ENCODE peak calls at places on chromosomes 16 and 17, in eight cellular contexts. F is brain microvascular endothelial cell; K is iris pigment epithelial cell; E is lower leg skin; G is NCI-H345; T is naive thymus-derived CD8-positive, alpha-beta T cell; J is RCC 7860; Z is esophagus muscularis mucosa. I is an unnamed sample.

GRCh38 chr16:72357860-72358259 is 185.9 kb upstream of the PMFBP1 start:
- DNase-seq in F (no peak), K (peak; percentile 66), E (no peak), G (no peak), T (no peak), J (no peak), Z (no peak), I (no peak)

GRCh38 chr16:66275795-66276428 is 90.6 kb upstream of the CDH5 start:
- DNase-seq in F (peak; percentile 92), K (peak; percentile 74), E (peak; percentile 81), G (peak; percentile 36), T (no peak), J (peak; percentile 28), Z (no peak), I (peak; percentile 16)

GRCh38 chr17:37792787-37793186 is 47.9 kb upstream of the HNF1B start:
- DNase-seq in F (peak; percentile 37), K (peak; percentile 63), E (no peak), G (no peak), T (no peak), J (peak; percentile 84), Z (no peak), I (no peak)

GRCh38 chr17:80918731-80919130 is 72.9 kb upstream of the CHMP6 start:
- DNase-seq in F (no peak), K (no peak), E (no peak), G (no peak), T (no peak), J (no peak), Z (no peak), I (no peak)

GRCh38 chr17:38871992-38872605 is 2.2 kb downstream of the LASP1 start:
- DNase-seq in F (no peak), K (no peak), E (no peak), G (no peak), T (no peak), J (no peak), Z (no peak), I (no peak)

GRCh38 chr16:27769561-27770222 is 219.7 kb downstream of the KATNIP start:
- DNase-seq in F (peak; percentile 59), K (peak; percentile 89), E (no peak), G (no peak), T (no peak), J (peak; percentile 97), Z (no peak), I (no peak)

GRCh38 chr17:76997981-76998531 is 129.9 kb downstream of the MGAT5B start:
- DNase-seq in F (no peak), K (no peak), E (no peak), G (no peak), T (peak; percentile 68), J (no peak), Z (no peak), I (no peak)

GRCh38 chr17:32335647-32336046 is 6.3 kb downstream of the C17orf75 start:
- DNase-seq in F (peak; percentile 47), K (peak; percentile 88), E (peak; percentile 13), G (no peak), T (no peak), J (peak; percentile 18), Z (no peak), I (no peak)

GRCh38 chr17:67546578-67547527 is 169.8 kb downstream of the PITPNC1 start:
- DNase-seq in F (peak; percentile 24), K (peak; percentile 47), E (no peak), G (no peak), T (no peak), J (no peak), Z (peak; percentile 93), I (no peak)

GRCh38 chr17:34566201-34566600 is 13.2 kb upstream of the TMEM132E start:
- DNase-seq in F (no peak), K (no peak), E (no peak), G (no peak), T (no peak), J (no peak), Z (no peak), I (no peak)

GRCh38 chr17:19014628-19015215 is 10.2 kb upstream of the FAM83G start:
- DNase-seq in F (no peak), K (no peak), E (no peak), G (no peak), T (no peak), J (no peak), Z (no peak), I (no peak)

GRCh38 chr17:40604327-40605080 is 39.2 kb upstream of the CCR7 start:
- DNase-seq in F (no peak), K (no peak), E (no peak), G (no peak), T (no peak), J (no peak), Z (peak; percentile 78), I (no peak)

GRCh38 chr16:50354629-50355456 is 13.9 kb downstream of the BRD7 start:
- DNase-seq in F (no peak), K (no peak), E (no peak), G (no peak), T (no peak), J (peak; percentile 36), Z (no peak), I (no peak)

GRCh38 chr17:59890720-59891119 is 2.0 kb downstream of the TUBD1 start:
- DNase-seq in F (peak; percentile 30), K (peak; percentile 77), E (no peak), G (no peak), T (no peak), J (no peak), Z (no peak), I (no peak)

GRCh38 chr17:40528692-40529417 is 27.4 kb upstream of the TNS4 start:
- DNase-seq in F (no peak), K (no peak), E (peak; percentile 74), G (no peak), T (no peak), J (no peak), Z (no peak), I (no peak)